ENCODE peak calls at places on chromosomes 4 and X, in five cellular contexts. W, S, X, U and F are unnamed samples.

GRCh38 chr4:37008199-37008598 is 236.3 kb upstream of the NWD2 start:
- DNase-seq in W (no peak), S (no peak), X (peak; percentile 32), U (peak; percentile 46), F (peak; percentile 12)

GRCh38 chr4:185149392-185149791 is 6.3 kb downstream of the SLC25A4 start:
- DNase-seq in S (no peak), U (no peak), W (no peak), X (no peak), F (no peak)

GRCh38 chrX:46628406-46629371 is 55.1 kb downstream of the CHST7 start:
- DNase-seq in U (no peak), S (no peak), W (peak; percentile 74), X (no peak), F (no peak)

GRCh38 chrX:12488781-12489180 is 302.4 kb upstream of the PRPS2 start:
- DNase-seq in U (no peak), S (no peak), W (no peak), X (no peak), F (no peak)

GRCh38 chrX:30414144-30414543 is 105.0 kb upstream of the NR0B1 start:
- DNase-seq in W (no peak), X (no peak), U (no peak), S (no peak), F (no peak)

GRCh38 chr4:75995727-75996126 is 5.0 kb upstream of the SDAD1 start:
- DNase-seq in X (peak; percentile 15), U (no peak), W (no peak), S (peak; percentile 64), F (peak; percentile 39)

GRCh38 chr4:1368421-1369090 is 21.5 kb downstream of the UVSSA start:
- DNase-seq in S (no peak), W (no peak), X (no peak), U (no peak), F (no peak)

GRCh38 chrX:40550069-40550468 is 30.7 kb upstream of the ATP6AP2 start:
- DNase-seq in S (no peak), U (no peak), X (no peak), W (no peak), F (peak; percentile 77)

GRCh38 chr4:38495481-38495880 is 168.5 kb upstream of the KLF3 start:
- DNase-seq in W (no peak), S (no peak), U (no peak), X (no peak), F (no peak)

GRCh38 chrX:151727346-151727745 is 7.2 kb upstream of the CNGA2 start:
- DNase-seq in X (no peak), S (no peak), U (no peak), W (no peak), F (no peak)

GRCh38 chr4:189660737-189661330 is 279.8 kb upstream of the FRG1 start:
- DNase-seq in W (no peak), U (no peak), S (no peak), X (no peak), F (no peak)

GRCh38 chr4:101393256-101393655 is 45.9 kb upstream of the PPP3CA start:
- DNase-seq in S (peak; percentile 51), X (no peak), W (no peak), U (no peak), F (no peak)

GRCh38 chrX:47145408-47146120 is 543 bp downstream of the RBM10 start:
- DNase-seq in X (no peak), W (peak; percentile 15), U (no peak), S (no peak), F (peak; percentile 41)

GRCh38 chrX:136850441-136851175 is 29.9 kb downstream of the RBMX start:
- DNase-seq in U (no peak), X (no peak), W (no peak), S (no peak), F (no peak)

GRCh38 chrX:108712886-108713285 is 23.5 kb downstream of the IRS4 start:
- DNase-seq in S (no peak), U (no peak), X (no peak), W (no peak), F (no peak)

GRCh38 chr4:184756399-184756798 is 22.5 kb upstream of the CENPU start:
- DNase-seq in W (no peak), U (no peak), S (peak; percentile 93), X (peak; percentile 86), F (no peak)

GRCh38 chr4:966266-967112 is 6.9 kb downstream of the DGKQ start:
- DNase-seq in W (no peak), X (no peak), S (no peak), U (no peak), F (no peak)

GRCh38 chrX:150849996-150850720 is 48.3 kb downstream of the CD99L2 start:
- DNase-seq in X (no peak), S (no peak), W (no peak), U (no peak), F (no peak)

GRCh38 chr4:182339246-182339645 is 96.0 kb downstream of the TENM3 start:
- DNase-seq in W (no peak), U (no peak), S (peak; percentile 8), X (no peak), F (no peak)

GRCh38 chrX:46727445-46727844 is 31.5 kb downstream of the SLC9A7 start:
- DNase-seq in U (no peak), X (no peak), W (no peak), S (no peak), F (no peak)

GRCh38 chrX:101383679-101384078 is 2.3 kb downstream of the BTK start:
- DNase-seq in S (no peak), W (no peak), U (no peak), X (no peak), F (no peak)

GRCh38 chr4:13670456-13671150 is 43.1 kb upstream of the BOD1L1 start:
- DNase-seq in W (no peak), X (no peak), S (peak; percentile 12), U (no peak), F (no peak)

GRCh38 chr4:47933798-47934197 is 19.4 kb upstream of the NFXL1 start:
- DNase-seq in W (no peak), S (peak; percentile 33), U (no peak), X (no peak), F (peak; percentile 15)

GRCh38 chr4:2257361-2258001 is 4.4 kb downstream of the MXD4 start:
- DNase-seq in S (no peak), U (peak; percentile 41), W (peak; percentile 12), X (no peak), F (no peak)